ENCODE peak calls at places on chromosomes 3 and 15, in five cellular contexts. N is A549; S is IMR-90; D is cardiac fibroblast; Z is effector memory CD4-positive, alpha-beta T cell. F is an unnamed sample.

GRCh38 chr3:151766454-151766853 is 32.7 kb downstream of the AADACL2 start:
- DNase-seq in N (peak), S (peak), D (peak), Z (no peak), F (no peak)

GRCh38 chr15:78047631-78048409 is 29.7 kb downstream of the TBC1D2B start:
- DNase-seq in N (no peak), S (peak), D (peak), Z (peak), F (peak)

GRCh38 chr15:78620021-78620838 is 566 bp downstream of the CHRNA3 start:
- DNase-seq in N (peak), S (no peak), D (peak), Z (no peak), F (no peak)

GRCh38 chr3:51710631-51711351 is 3.9 kb downstream of the GRM2 start:
- DNase-seq in N (no peak), S (no peak), D (no peak), Z (no peak), F (no peak)

GRCh38 chr15:51335538-51335961 is 2.8 kb downstream of the CYP19A1 start:
- DNase-seq in N (no peak), S (no peak), D (no peak), Z (no peak), F (no peak)

GRCh38 chr15:69338535-69339213 is 40.0 kb downstream of the PAQR5 start:
- DNase-seq in N (no peak), S (no peak), D (peak), Z (no peak), F (no peak)

GRCh38 chr3:45988804-45989203 is 6.8 kb downstream of the FYCO1 start:
- DNase-seq in N (no peak), S (peak), D (peak), Z (no peak), F (peak)

GRCh38 chr3:57434041-57434440 is 110.1 kb downstream of the DNAH12 start:
- DNase-seq in N (peak), S (peak), D (peak), Z (no peak), F (no peak)

GRCh38 chr3:119834754-119835365 is 53.0 kb downstream of the NR1I2 start:
- DNase-seq in N (no peak), S (no peak), D (no peak), Z (no peak), F (no peak)

GRCh38 chr3:63652066-63652725 is at the start of gene SNTN:
- DNase-seq in N (no peak), S (no peak), D (no peak), Z (no peak), F (no peak)

GRCh38 chr3:13086594-13086993 is 13.4 kb upstream of the IQSEC1 start:
- DNase-seq in N (no peak), S (no peak), D (no peak), Z (no peak), F (no peak)

GRCh38 chr15:46413799-46414198 is 779.0 kb downstream of the SQOR start:
- DNase-seq in N (no peak), S (peak), D (peak), Z (no peak), F (peak)

GRCh38 chr15:70341566-70341965 is 243.8 kb upstream of the TLE3 start:
- DNase-seq in N (no peak), S (no peak), D (no peak), Z (no peak), F (no peak)

GRCh38 chr15:83999396-84000120 is 236.0 kb upstream of the GOLGA6L4 start:
- DNase-seq in N (no peak), S (peak), D (peak), Z (no peak), F (peak)

GRCh38 chr15:39554746-39555387 is 26.0 kb upstream of the THBS1 start:
- DNase-seq in N (no peak), S (no peak), D (no peak), Z (no peak), F (no peak)

GRCh38 chr15:24857094-24857437 is 97.7 kb upstream of the SNRPN start:
- DNase-seq in N (no peak), S (peak), D (no peak), Z (no peak), F (no peak)
- H3K4me3 ChIP-seq in N (no peak), S (peak), D (no peak), Z (no peak), F (no peak)

GRCh38 chr3:43692085-43692484 is 1.3 kb downstream of the ABHD5 start:
- DNase-seq in N (no peak), S (no peak), D (no peak), Z (no peak), F (no peak)

GRCh38 chr3:43692971-43693370 is 2.2 kb downstream of the ABHD5 start:
- DNase-seq in N (no peak), S (no peak), D (no peak), Z (no peak), F (no peak)

GRCh38 chr3:43691120-43692002 is 623 bp downstream of the ABHD5 start:
- DNase-seq in N (peak), S (peak), D (no peak), Z (peak), F (no peak)

GRCh38 chr3:43695443-43695842 is 4.7 kb downstream of the ABHD5 start:
- DNase-seq in N (no peak), S (peak), D (peak), Z (no peak), F (peak)

GRCh38 chr3:43693594-43693993 is 2.9 kb downstream of the ABHD5 start:
- DNase-seq in N (no peak), S (no peak), D (no peak), Z (no peak), F (no peak)
- H3K4me3 ChIP-seq in N (no peak), S (no peak), D (no peak), Z (no peak), F (no peak)

GRCh38 chr15:60391722-60392340 is 6.0 kb downstream of the ANXA2 start:
- DNase-seq in N (no peak), S (no peak), D (peak), Z (no peak), F (no peak)

GRCh38 chr15:60392601-60392985 is 5.2 kb downstream of the ANXA2 start:
- DNase-seq in N (peak), S (peak), D (peak), Z (no peak), F (no peak)

GRCh38 chr15:60390931-60391501 is 6.8 kb downstream of the ANXA2 start:
- DNase-seq in N (no peak), S (peak), D (peak), Z (no peak), F (peak)

GRCh38 chr15:60389261-60390077 is 8.3 kb downstream of the ANXA2 start:
- DNase-seq in N (no peak), S (no peak), D (peak), Z (no peak), F (no peak)

GRCh38 chr15:60390231-60390630 is 7.6 kb downstream of the ANXA2 start:
- DNase-seq in N (no peak), S (no peak), D (peak), Z (no peak), F (no peak)
- H3K4me3 ChIP-seq in N (peak), S (no peak), D (peak), Z (no peak), F (peak)

GRCh38 chr3:132283440-132283839 is 33.8 kb upstream of the ACP3 start:
- DNase-seq in N (no peak), S (no peak), D (peak), Z (no peak), F (peak)

GRCh38 chr3:132284756-132285619 is 32.2 kb upstream of the ACP3 start:
- DNase-seq in N (no peak), S (no peak), D (no peak), Z (no peak), F (no peak)

GRCh38 chr3:132285620-132285945 is 31.6 kb upstream of the ACP3 start:
- DNase-seq in N (no peak), S (no peak), D (no peak), Z (no peak), F (no peak)

GRCh38 chr3:132286035-132286434 is 31.2 kb upstream of the ACP3 start:
- DNase-seq in N (no peak), S (no peak), D (no peak), Z (no peak), F (no peak)

DNA sequence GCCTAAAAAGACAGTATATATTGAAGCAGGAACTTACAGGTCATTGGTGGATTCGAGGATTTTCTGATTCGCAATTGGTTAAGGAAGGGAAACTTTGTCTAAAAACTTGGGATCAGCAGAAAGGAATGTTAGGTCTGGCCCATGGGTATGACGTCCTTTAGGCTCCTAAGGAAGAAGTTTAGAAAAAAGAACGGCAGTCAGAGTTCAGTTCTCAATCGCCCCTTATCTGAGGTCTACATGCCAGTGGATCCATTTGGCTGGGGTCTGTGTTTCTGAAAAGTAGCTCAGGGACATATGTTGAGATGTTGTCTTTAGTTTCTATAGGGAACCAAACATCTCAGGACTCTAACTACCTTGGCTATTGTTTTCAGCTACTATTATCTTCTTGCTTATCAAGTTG is 33.2 kb upstream of the ACP3 start:
- DNase-seq in N (no peak), S (no peak), D (peak), Z (no peak), F (no peak)
- H3K4me3 ChIP-seq in N (no peak), S (no peak), D (no peak), Z (no peak), F (no peak)

GRCh38 chr3:184602406-184603155 is 41.0 kb downstream of the EPHB3 start:
- DNase-seq in N (peak), S (no peak), D (no peak), Z (no peak), F (no peak)

GRCh38 chr3:184601576-184602405 is 40.2 kb downstream of the EPHB3 start:
- DNase-seq in N (no peak), S (no peak), D (no peak), Z (no peak), F (no peak)

GRCh38 chr3:184603156-184604030 is 41.8 kb downstream of the EPHB3 start:
- DNase-seq in N (no peak), S (no peak), D (peak), Z (no peak), F (no peak)

GRCh38 chr3:184604039-184604955 is 42.7 kb downstream of the EPHB3 start:
- DNase-seq in N (no peak), S (no peak), D (no peak), Z (no peak), F (no peak)

DNA sequence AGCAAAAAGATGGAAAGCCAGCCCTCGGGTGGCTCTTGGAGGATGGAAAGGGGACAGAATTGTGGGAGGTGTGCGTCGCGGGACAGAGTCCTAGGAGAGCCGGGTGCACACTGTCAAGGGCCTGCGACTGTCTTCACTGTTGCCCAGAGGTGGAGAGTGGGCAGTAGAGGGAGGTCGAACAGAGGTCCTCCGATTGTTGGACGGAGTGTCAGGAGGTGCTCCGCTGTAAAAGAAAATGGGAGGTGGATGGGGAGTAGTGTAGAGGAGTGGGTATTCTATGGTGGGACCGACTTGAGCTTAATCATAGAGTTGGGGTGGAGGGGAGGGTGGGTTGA is 43.3 kb downstream of the EPHB3 start:
- DNase-seq in N (no peak), S (no peak), D (no peak), Z (no peak), F (no peak)
- H3K4me3 ChIP-seq in N (no peak), S (no peak), D (no peak), Z (no peak), F (no peak)

GRCh38 chr3:116306720-116307119 is 138.6 kb downstream of the LSAMP start:
- DNase-seq in N (no peak), S (no peak), D (no peak), Z (no peak), F (no peak)
- H3K4me3 ChIP-seq in N (no peak), S (no peak), D (no peak), Z (no peak), F (no peak)

GRCh38 chr15:47876986-47877385 is 159.7 kb downstream of the SEMA6D start:
- DNase-seq in N (no peak), S (no peak), D (no peak), Z (no peak), F (no peak)
- H3K4me3 ChIP-seq in N (no peak), S (no peak), D (no peak), Z (no peak), F (no peak)

GRCh38 chr3:23811117-23811487 is 5.3 kb downstream of the UBE2E1 start:
- DNase-seq in N (no peak), S (no peak), D (peak), Z (no peak), F (no peak)

GRCh38 chr3:23810342-23811116 is 4.8 kb downstream of the UBE2E1 start:
- DNase-seq in N (peak), S (no peak), D (peak), Z (no peak), F (no peak)

GRCh38 chr3:23809840-23810341 is 4.1 kb downstream of the UBE2E1 start:
- DNase-seq in N (no peak), S (no peak), D (peak), Z (no peak), F (no peak)

GRCh38 chr3:23809294-23809693 is 3.5 kb downstream of the UBE2E1 start:
- DNase-seq in N (no peak), S (no peak), D (no peak), Z (no peak), F (no peak)

DNA sequence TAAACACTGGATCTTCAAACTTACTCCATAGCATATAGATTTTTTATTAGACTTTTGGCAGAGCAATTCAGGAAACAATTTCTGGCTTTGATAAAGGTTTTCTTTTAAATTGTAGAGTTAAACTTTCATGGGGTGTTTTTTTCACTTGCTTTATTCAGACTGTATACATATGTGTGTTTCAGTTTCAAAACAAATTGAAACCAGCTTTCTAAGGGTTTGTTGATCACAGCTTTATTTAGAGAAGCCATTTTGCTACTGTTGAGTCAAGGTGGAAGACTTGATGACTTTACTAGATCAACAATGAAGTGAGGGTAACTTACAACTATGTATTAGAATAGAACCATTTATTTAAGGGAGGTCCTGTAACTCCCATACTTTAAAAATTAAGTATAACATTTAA is 6.2 kb downstream of the UBE2E1 start:
- DNase-seq in N (no peak), S (no peak), D (no peak), Z (no peak), F (no peak)
- H3K4me3 ChIP-seq in N (peak), S (no peak), D (no peak), Z (peak), F (no peak)

GRCh38 chr3:196638922-196639516 is 475 bp upstream of the NRROS start:
- DNase-seq in N (no peak), S (no peak), D (no peak), Z (no peak), F (no peak)

GRCh38 chr3:196641278-196642058 is 2.0 kb downstream of the NRROS start:
- DNase-seq in N (no peak), S (no peak), D (no peak), Z (peak), F (no peak)

GRCh38 chr3:196639517-196640500 is at the start of gene NRROS:
- DNase-seq in N (no peak), S (peak), D (peak), Z (peak), F (no peak)

GRCh38 chr3:196643201-196643749 is 3.8 kb downstream of the NRROS start:
- DNase-seq in N (no peak), S (no peak), D (no peak), Z (peak), F (no peak)

GRCh38 chr3:196640501-196640968 is 1.0 kb downstream of the NRROS start:
- DNase-seq in N (no peak), S (no peak), D (no peak), Z (no peak), F (no peak)
- H3K4me3 ChIP-seq in N (no peak), S (no peak), D (no peak), Z (peak), F (no peak)

F was measured in skeletal muscle cell.